ENCODE peak calls at places on chromosomes 2 and 18, in nine cellular contexts. Q is activated CD4-positive, alpha-beta T cell treated with anti-CD3 and anti-CD28 coated beads for 48 hours; L is cardiac muscle cell; X is stimulated activated naive B cell treated with anti-CD40 and anti-IgM and Interleukin-4, amounts not matched to agents 10 μg/mL and 1 μg/mL and 100 μg/mL, for 72 hours; I is choroid plexus epithelial cell; J is NCI-H1092; A is RWPE1; N is NCI-H1105 treated with DMSO at 0.1 percent for 48 hours; B is left lobe of liver. M is an unnamed sample.

GRCh38 chr2:112869258-112869842 is 32.8 kb upstream of the IL1B start:
- DNase-seq in N (peak; percentile 96), L (peak; percentile 75), X (no peak), B (no peak), Q (peak; percentile 25), I (peak; percentile 52), A (peak; percentile 79), J (peak; percentile 2), M (no peak)

GRCh38 chr2:236125541-236125940 is 42.6 kb downstream of the GBX2 start:
- DNase-seq in A (no peak), J (no peak), N (no peak), Q (no peak), X (no peak), I (no peak), L (no peak), B (no peak), M (no peak)

GRCh38 chr2:133262888-133263287 is 305.4 kb downstream of the NCKAP5 start:
- DNase-seq in N (peak; percentile 3), B (no peak), I (peak; percentile 56), L (no peak), Q (no peak), A (no peak), X (no peak), J (no peak), M (peak; percentile 17)

GRCh38 chr2:165539985-165540384 is 70.5 kb downstream of the CSRNP3 start:
- DNase-seq in J (peak; percentile 24), B (no peak), X (no peak), Q (no peak), A (no peak), N (peak; percentile 86), I (no peak), L (no peak), M (no peak)

GRCh38 chr2:101003278-101003775 is 1.2 kb downstream of the RPL31 start:
- DNase-seq in J (no peak), Q (no peak), N (no peak), A (no peak), L (peak; percentile 17), B (no peak), X (no peak), I (peak; percentile 32), M (no peak)

GRCh38 chr2:17148298-17149228 is 369.7 kb downstream of the RAD51AP2 start:
- DNase-seq in I (peak; percentile 55), B (no peak), N (no peak), J (no peak), L (peak; percentile 5), Q (no peak), X (no peak), A (no peak), M (peak; percentile 36)

GRCh38 chr2:21892140-21892539 is 768.4 kb downstream of the TDRD15 start:
- DNase-seq in A (no peak), Q (no peak), J (no peak), I (no peak), N (no peak), X (no peak), B (no peak), L (peak; percentile 13), M (no peak)

GRCh38 chr2:231013820-231014219 is 17.9 kb downstream of the SPATA3 start:
- DNase-seq in L (no peak), X (no peak), J (no peak), B (no peak), Q (no peak), N (no peak), I (no peak), A (no peak), M (no peak)

GRCh38 chr18:59567445-59567844 is 129.8 kb downstream of the CCBE1 start:
- DNase-seq in J (no peak), Q (no peak), L (no peak), N (no peak), A (no peak), B (no peak), X (no peak), I (no peak), M (no peak)

GRCh38 chr18:23331091-23331920 is 121.8 kb upstream of the RIOK3 start:
- DNase-seq in Q (no peak), A (peak; percentile 18), N (no peak), L (no peak), I (no peak), X (no peak), J (no peak), B (no peak), M (peak; percentile 54)

GRCh38 chr2:235917506-235917905 is 250.7 kb downstream of the GBX2 start:
- DNase-seq in B (no peak), A (no peak), N (peak; percentile 96), X (no peak), J (no peak), Q (no peak), L (no peak), I (no peak), M (no peak)

GRCh38 chr2:55109219-55109891 is 59.1 kb upstream of the RTN4 start:
- DNase-seq in L (peak; percentile 65), N (no peak), Q (no peak), A (peak; percentile 40), I (peak; percentile 83), J (no peak), X (no peak), B (no peak), M (no peak)

GRCh38 chr2:150542172-150542571 is 54.7 kb upstream of the RND3 start:
- DNase-seq in L (no peak), I (no peak), J (no peak), A (no peak), Q (no peak), N (no peak), X (no peak), B (no peak), M (no peak)

GRCh38 chr2:237456200-237456731 is 30.8 kb upstream of the MLPH start:
- DNase-seq in A (peak; percentile 37), X (no peak), B (no peak), Q (no peak), L (peak; percentile 63), I (peak; percentile 97), J (peak; percentile 44), N (no peak), M (no peak)

GRCh38 chr2:33441235-33441810 is 35.1 kb upstream of the RASGRP3 start:
- DNase-seq in I (peak; percentile 89), J (peak; percentile 7), Q (peak; percentile 38), L (peak; percentile 83), X (peak; percentile 4), B (no peak), A (peak; percentile 51), N (peak; percentile 16), M (peak; percentile 61)

GRCh38 chr2:74552914-74553811 is 579 bp downstream of the LOXL3 start:
- DNase-seq in B (no peak), Q (no peak), I (no peak), X (no peak), N (no peak), A (no peak), L (peak; percentile 25), J (no peak), M (peak; percentile 84)

GRCh38 chr2:181164699-181165098 is 184.3 kb downstream of the UBE2E3 start:
- DNase-seq in N (no peak), X (no peak), Q (no peak), A (no peak), B (no peak), I (no peak), J (no peak), L (no peak), M (no peak)

GRCh38 chr2:107007927-107008326 is 122.0 kb upstream of the ST6GAL2 start:
- DNase-seq in X (no peak), B (no peak), N (no peak), Q (no peak), J (no peak), I (no peak), L (no peak), A (no peak), M (no peak)

GRCh38 chr18:59621027-59621426 is 76.2 kb downstream of the CCBE1 start:
- DNase-seq in X (no peak), J (no peak), B (no peak), I (peak; percentile 66), Q (no peak), A (peak; percentile 58), N (no peak), L (no peak), M (no peak)

GRCh38 chr2:159070235-159070634 is 101.8 kb downstream of the TANC1 start:
- DNase-seq in X (no peak), N (no peak), A (no peak), B (no peak), I (no peak), J (no peak), L (no peak), Q (no peak), M (no peak)

GRCh38 chr2:165401285-165401852 is 68.1 kb upstream of the CSRNP3 start:
- DNase-seq in N (peak; percentile 79), A (peak; percentile 20), L (peak; percentile 89), B (no peak), I (peak; percentile 93), J (peak; percentile 49), Q (peak; percentile 7), X (no peak), M (no peak)

GRCh38 chr2:240642806-240643092 is 17.5 kb downstream of the GPR35 start:
- DNase-seq in A (no peak), J (no peak), B (no peak), Q (no peak), L (no peak), X (no peak), I (no peak), N (no peak), M (no peak)

GRCh38 chr2:82779981-82780380 is 1679.1 kb downstream of the SUCLG1 start:
- DNase-seq in J (no peak), A (no peak), L (no peak), N (no peak), X (no peak), Q (no peak), I (peak; percentile 21), B (no peak), M (no peak)

GRCh38 chr18:46320928-46321855 is 217.0 kb downstream of the HAUS1 start:
- DNase-seq in X (no peak), N (no peak), Q (no peak), L (peak; percentile 65), I (peak; percentile 72), B (no peak), A (peak; percentile 37), J (no peak), M (no peak)

GRCh38 chr2:234096164-234096563 is 45.7 kb downstream of the SPP2 start:
- DNase-seq in J (no peak), I (no peak), L (no peak), B (no peak), Q (no peak), A (no peak), N (no peak), X (no peak), M (no peak)

GRCh38 chr2:48844418-48845155 is 89.1 kb upstream of the LHCGR start:
- DNase-seq in I (peak; percentile 50), L (peak; percentile 73), Q (no peak), J (no peak), A (peak; percentile 31), B (no peak), N (no peak), X (no peak), M (no peak)

GRCh38 chr2:33375054-33375453 is 101.4 kb upstream of the RASGRP3 start:
- DNase-seq in N (no peak), B (no peak), A (peak; percentile 12), Q (no peak), I (no peak), L (peak; percentile 49), J (no peak), X (no peak), M (no peak)

GRCh38 chr18:67217551-67218166 is 298.9 kb downstream of the DSEL start:
- DNase-seq in I (peak; percentile 89), X (peak; percentile 7), L (peak; percentile 84), N (peak; percentile 57), Q (peak; percentile 62), B (no peak), J (peak; percentile 29), A (peak; percentile 25), M (peak; percentile 21)

GRCh38 chr18:1914489-1914888 is 656.8 kb downstream of the METTL4 start:
- DNase-seq in J (no peak), X (no peak), L (peak; percentile 28), A (peak; percentile 26), I (peak; percentile 33), N (peak; percentile 28), B (no peak), Q (no peak), M (no peak)

GRCh38 chr2:169509230-169509917 is at the start of gene KLHL41:
- DNase-seq in N (no peak), Q (no peak), I (peak; percentile 73), A (peak; percentile 30), B (no peak), X (no peak), L (peak; percentile 19), J (no peak), M (peak; percentile 32)

GRCh38 chr2:218015831-218016521 is 13.2 kb upstream of the TNS1 start:
- DNase-seq in I (no peak), N (no peak), X (no peak), A (no peak), Q (no peak), B (no peak), L (no peak), J (no peak), M (no peak)